ENCODE peak calls at places on chromosomes 1 and 21, in seven cellular contexts. One of them, this sample, is unnamed. For H3K27me3, the result is how much of the 10 kb centered on the place peaks cover.

GRCh38 chr1:152436593-152437338 is 22.7 kb upstream of the CRNN start:
- DNase-seq in breast epithelium: no peak
- DNase-seq in IMR-90: no peak
- DNase-seq in suprapubic skin: no peak
- DNase-seq in right lobe of liver: no peak
- DNase-seq in ovary: no peak
- DNase-seq in Peyer's patch: no peak
- DNase-seq in this sample: no peak

GRCh38 chr21:37130971-37131370 is 57.9 kb downstream of the TTC3 start:
- DNase-seq in breast epithelium: no peak
- DNase-seq in ovary: no peak
- DNase-seq in right lobe of liver: no peak
- DNase-seq in Peyer's patch: no peak
- DNase-seq in suprapubic skin: no peak
- DNase-seq in IMR-90: peak
- DNase-seq in this sample: no peak

GRCh38 chr1:220990417-220991337 is 111.4 kb downstream of the HLX start:
- DNase-seq in Peyer's patch: no peak
- DNase-seq in right lobe of liver: no peak
- DNase-seq in IMR-90: peak
- DNase-seq in suprapubic skin: no peak
- DNase-seq in ovary: no peak
- DNase-seq in breast epithelium: no peak
- DNase-seq in this sample: no peak

GRCh38 chr1:77313491-77313890 is 31.7 kb downstream of the AK5 start:
- DNase-seq in Peyer's patch: no peak
- DNase-seq in ovary: no peak
- DNase-seq in breast epithelium: no peak
- DNase-seq in suprapubic skin: no peak
- DNase-seq in right lobe of liver: peak
- DNase-seq in IMR-90: peak
- DNase-seq in this sample: no peak

GRCh38 chr1:228095938-228096337 is 7.2 kb downstream of the C1orf35 start:
- DNase-seq in ovary: no peak
- DNase-seq in Peyer's patch: no peak
- DNase-seq in right lobe of liver: no peak
- DNase-seq in IMR-90: no peak
- DNase-seq in breast epithelium: no peak
- DNase-seq in suprapubic skin: peak
- DNase-seq in this sample: no peak

GRCh38 chr1:221334082-221334481 is 407.8 kb downstream of the DUSP10 start:
- DNase-seq in suprapubic skin: no peak
- DNase-seq in Peyer's patch: no peak
- DNase-seq in ovary: no peak
- DNase-seq in IMR-90: peak
- DNase-seq in right lobe of liver: no peak
- DNase-seq in breast epithelium: no peak
- DNase-seq in this sample: no peak

GRCh38 chr1:214123061-214123784 is 135.4 kb downstream of the PROX1 start:
- DNase-seq in breast epithelium: no peak
- DNase-seq in suprapubic skin: no peak
- DNase-seq in ovary: peak
- DNase-seq in right lobe of liver: peak
- DNase-seq in IMR-90: peak
- DNase-seq in Peyer's patch: no peak
- DNase-seq in this sample: no peak

GRCh38 chr21:34668803-34669148 is at the start of gene CLIC6:
- DNase-seq in breast epithelium: peak
- DNase-seq in right lobe of liver: no peak
- DNase-seq in Peyer's patch: peak
- DNase-seq in suprapubic skin: no peak
- DNase-seq in IMR-90: no peak
- DNase-seq in ovary: no peak
- DNase-seq in this sample: no peak

GRCh38 chr1:29343476-29343875 is 107.2 kb downstream of the PTPRU start:
- DNase-seq in suprapubic skin: no peak
- DNase-seq in Peyer's patch: no peak
- DNase-seq in ovary: no peak
- DNase-seq in breast epithelium: no peak
- DNase-seq in IMR-90: no peak
- DNase-seq in right lobe of liver: no peak
- DNase-seq in this sample: no peak

GRCh38 chr1:43543567-43543966 is 12.9 kb downstream of the PTPRF start:
- DNase-seq in ovary: no peak
- DNase-seq in breast epithelium: no peak
- DNase-seq in Peyer's patch: no peak
- DNase-seq in IMR-90: no peak
- DNase-seq in right lobe of liver: no peak
- DNase-seq in suprapubic skin: no peak
- DNase-seq in this sample: no peak

GRCh38 chr1:194929376-194929775 is 1678.9 kb downstream of the KCNT2 start:
- DNase-seq in right lobe of liver: no peak
- DNase-seq in breast epithelium: no peak
- DNase-seq in IMR-90: peak
- DNase-seq in Peyer's patch: no peak
- DNase-seq in ovary: no peak
- DNase-seq in suprapubic skin: no peak
- DNase-seq in this sample: no peak

GRCh38 chr1:16067127-16067768 is 6.2 kb downstream of the FAM131C start:
- DNase-seq in Peyer's patch: no peak
- DNase-seq in suprapubic skin: no peak
- DNase-seq in breast epithelium: no peak
- DNase-seq in right lobe of liver: peak
- DNase-seq in IMR-90: peak
- DNase-seq in ovary: no peak
- DNase-seq in this sample: no peak

GRCh38 chr1:8122477-8123407 is 96.6 kb upstream of the ERRFI1 start:
- DNase-seq in breast epithelium: no peak
- DNase-seq in ovary: no peak
- DNase-seq in right lobe of liver: no peak
- DNase-seq in IMR-90: peak
- DNase-seq in suprapubic skin: no peak
- DNase-seq in Peyer's patch: no peak
- DNase-seq in this sample: no peak

GRCh38 chr1:241736387-241736786 is 84.3 kb downstream of the WDR64 start:
- DNase-seq in ovary: no peak
- DNase-seq in suprapubic skin: no peak
- DNase-seq in Peyer's patch: no peak
- DNase-seq in breast epithelium: no peak
- DNase-seq in IMR-90: no peak
- DNase-seq in right lobe of liver: no peak
- DNase-seq in this sample: no peak

GRCh38 chr1:226984521-226985238 is 44.6 kb downstream of the COQ8A start:
- DNase-seq in ovary: no peak
- DNase-seq in suprapubic skin: no peak
- DNase-seq in Peyer's patch: no peak
- DNase-seq in right lobe of liver: no peak
- DNase-seq in IMR-90: no peak
- DNase-seq in breast epithelium: no peak
- DNase-seq in this sample: no peak
- TF ChIP-seq POLR2A in ovary: no peak
- TF ChIP-seq POLR2A in suprapubic skin: no peak
- TF ChIP-seq POLR2A in Peyer's patch: no peak
- TF ChIP-seq POLR2A in right lobe of liver: no peak
- TF ChIP-seq POLR2A in IMR-90: no peak
- TF ChIP-seq POLR2A in breast epithelium: no peak
- TF ChIP-seq POLR2A in this sample: no peak

GRCh38 chr21:42615924-42616323 is 37.5 kb upstream of the PDE9A start:
- DNase-seq in breast epithelium: no peak
- DNase-seq in Peyer's patch: no peak
- DNase-seq in suprapubic skin: no peak
- DNase-seq in right lobe of liver: no peak
- DNase-seq in ovary: no peak
- DNase-seq in IMR-90: no peak
- DNase-seq in this sample: no peak
- H3K27me3 ChIP-seq in breast epithelium: under half
- H3K27me3 ChIP-seq in Peyer's patch: under half
- H3K27me3 ChIP-seq in suprapubic skin: under half
- H3K27me3 ChIP-seq in right lobe of liver: under half
- H3K27me3 ChIP-seq in ovary: under half
- H3K27me3 ChIP-seq in IMR-90: under half
- H3K27me3 ChIP-seq in this sample: under half

DNA sequence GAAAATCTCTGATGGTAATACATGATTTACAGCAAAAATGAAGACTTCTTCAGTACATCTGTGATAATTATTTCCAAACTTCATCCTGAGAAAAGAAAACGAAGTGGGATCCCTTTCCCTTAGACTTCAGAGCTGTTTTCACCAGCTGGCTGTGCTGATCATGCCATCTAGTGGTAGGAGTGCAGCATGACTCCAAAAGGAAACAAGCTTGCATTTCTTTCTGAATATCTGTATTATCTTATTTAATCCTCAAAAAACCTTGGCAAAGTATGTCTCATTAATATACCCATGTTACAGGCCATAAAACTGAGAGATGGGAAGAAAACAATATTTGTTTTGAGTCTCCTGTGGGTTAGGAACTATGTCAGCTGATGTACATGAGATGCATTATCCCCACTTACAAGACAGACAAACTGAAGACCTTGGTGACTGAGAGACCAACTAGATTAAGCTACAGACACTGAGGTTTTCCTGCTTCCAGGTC is 9.8 kb upstream of the GJA8 start:
- DNase-seq in right lobe of liver: no peak
- DNase-seq in suprapubic skin: no peak
- DNase-seq in breast epithelium: no peak
- DNase-seq in ovary: no peak
- DNase-seq in Peyer's patch: no peak
- DNase-seq in IMR-90: peak
- DNase-seq in this sample: no peak
- H3K4me3 ChIP-seq in right lobe of liver: no peak
- H3K4me3 ChIP-seq in suprapubic skin: no peak
- H3K4me3 ChIP-seq in breast epithelium: no peak
- H3K4me3 ChIP-seq in ovary: no peak
- H3K4me3 ChIP-seq in Peyer's patch: no peak
- H3K4me3 ChIP-seq in IMR-90: no peak
- H3K4me3 ChIP-seq in this sample: no peak

GRCh38 chr1:160956966-160957365 is 2.4 kb upstream of the ITLN2 start:
- DNase-seq in IMR-90: no peak
- DNase-seq in breast epithelium: no peak
- DNase-seq in suprapubic skin: no peak
- DNase-seq in Peyer's patch: no peak
- DNase-seq in ovary: no peak
- DNase-seq in right lobe of liver: no peak
- DNase-seq in this sample: no peak

GRCh38 chr1:160963521-160963920 is 8.9 kb upstream of the ITLN2 start:
- DNase-seq in Peyer's patch: no peak
- DNase-seq in breast epithelium: no peak
- DNase-seq in right lobe of liver: no peak
- DNase-seq in IMR-90: no peak
- DNase-seq in ovary: no peak
- DNase-seq in suprapubic skin: no peak
- DNase-seq in this sample: no peak

DNA sequence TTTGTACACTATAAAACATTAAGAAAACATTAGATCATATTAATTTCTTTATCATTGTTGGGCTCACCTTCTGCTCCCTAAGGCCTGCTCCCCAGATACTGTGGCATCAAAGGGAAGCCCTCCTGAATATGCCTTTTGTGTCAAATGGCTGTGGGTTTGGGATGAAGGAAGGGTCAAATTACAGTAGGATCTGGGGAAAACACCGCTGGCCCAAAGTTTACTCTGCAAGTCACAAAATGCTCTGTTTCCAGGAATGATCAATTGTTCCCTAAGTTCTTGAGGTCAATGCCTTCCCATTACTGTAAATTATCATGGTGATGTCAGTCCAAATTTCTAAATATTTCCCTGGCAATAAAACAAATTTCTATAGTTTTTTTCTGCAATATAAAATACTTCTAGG is 6.8 kb upstream of the ITLN2 start:
- DNase-seq in right lobe of liver: no peak
- DNase-seq in breast epithelium: no peak
- DNase-seq in IMR-90: no peak
- DNase-seq in Peyer's patch: no peak
- DNase-seq in ovary: no peak
- DNase-seq in suprapubic skin: no peak
- DNase-seq in this sample: no peak
- TF ChIP-seq POLR2A in right lobe of liver: no peak
- TF ChIP-seq POLR2A in breast epithelium: no peak
- TF ChIP-seq POLR2A in IMR-90: no peak
- TF ChIP-seq POLR2A in Peyer's patch: no peak
- TF ChIP-seq POLR2A in ovary: no peak
- TF ChIP-seq POLR2A in suprapubic skin: no peak
- TF ChIP-seq POLR2A in this sample: no peak

GRCh38 chr1:20477355-20478071 is 8.5 kb downstream of the CAMK2N1 start:
- DNase-seq in right lobe of liver: peak
- DNase-seq in IMR-90: peak
- DNase-seq in Peyer's patch: no peak
- DNase-seq in suprapubic skin: no peak
- DNase-seq in ovary: peak
- DNase-seq in breast epithelium: no peak
- DNase-seq in this sample: no peak
- H3K27me3 ChIP-seq in right lobe of liver: under half
- H3K27me3 ChIP-seq in IMR-90: under half
- H3K27me3 ChIP-seq in Peyer's patch: under half
- H3K27me3 ChIP-seq in suprapubic skin: half or more
- H3K27me3 ChIP-seq in ovary: under half
- H3K27me3 ChIP-seq in breast epithelium: under half
- H3K27me3 ChIP-seq in this sample: under half

GRCh38 chr1:213049232-213049631 is 1.8 kb upstream of the RPS6KC1 start:
- DNase-seq in ovary: no peak
- DNase-seq in suprapubic skin: no peak
- DNase-seq in IMR-90: no peak
- DNase-seq in breast epithelium: no peak
- DNase-seq in right lobe of liver: no peak
- DNase-seq in Peyer's patch: no peak
- DNase-seq in this sample: no peak

GRCh38 chr1:213051881-213052202 is 801 bp downstream of the RPS6KC1 start:
- DNase-seq in IMR-90: no peak
- DNase-seq in ovary: no peak
- DNase-seq in suprapubic skin: no peak
- DNase-seq in Peyer's patch: no peak
- DNase-seq in right lobe of liver: no peak
- DNase-seq in breast epithelium: no peak
- DNase-seq in this sample: no peak

GRCh38 chr1:213051127-213051880 is at the start of gene RPS6KC1:
- DNase-seq in suprapubic skin: peak
- DNase-seq in right lobe of liver: peak
- DNase-seq in IMR-90: peak
- DNase-seq in breast epithelium: peak
- DNase-seq in Peyer's patch: peak
- DNase-seq in ovary: peak
- DNase-seq in this sample: no peak

GRCh38 chr1:213053455-213053854 is 2.4 kb downstream of the RPS6KC1 start:
- DNase-seq in ovary: no peak
- DNase-seq in suprapubic skin: no peak
- DNase-seq in Peyer's patch: no peak
- DNase-seq in right lobe of liver: no peak
- DNase-seq in IMR-90: no peak
- DNase-seq in breast epithelium: no peak
- DNase-seq in this sample: no peak

GRCh38 chr1:213050745-213051126 is 305 bp upstream of the RPS6KC1 start:
- DNase-seq in right lobe of liver: no peak
- DNase-seq in breast epithelium: no peak
- DNase-seq in ovary: no peak
- DNase-seq in Peyer's patch: no peak
- DNase-seq in IMR-90: no peak
- DNase-seq in suprapubic skin: no peak
- DNase-seq in this sample: no peak
- H3K4me3 ChIP-seq in right lobe of liver: peak
- H3K4me3 ChIP-seq in breast epithelium: peak
- H3K4me3 ChIP-seq in ovary: peak
- H3K4me3 ChIP-seq in Peyer's patch: peak
- H3K4me3 ChIP-seq in IMR-90: peak
- H3K4me3 ChIP-seq in suprapubic skin: peak
- H3K4me3 ChIP-seq in this sample: peak